ENCODE peak calls at places on chromosomes 5 and 9, in seven cellular contexts. K is neural progenitor cell, C is thoracic aorta, F is lower lobe of right lung, V is stomach, W is endothelial cell of umbilical vein, R is heart left ventricle. M is an unnamed sample.

GRCh38 chr5:138352071-138352721 is at the start of gene KDM3B:
- DNase-seq in K (peak), C (no peak), F (peak), V (peak), W (peak), R (peak), M (peak)

GRCh38 chr9:108049026-108049591 is 559.5 kb upstream of the KLF4 start:
- DNase-seq in K (no peak), C (no peak), F (no peak), V (no peak), W (peak), R (no peak), M (no peak)

GRCh38 chr9:38292480-38292879 is 100.0 kb upstream of the ALDH1B1 start:
- DNase-seq in K (no peak), C (no peak), F (no peak), V (no peak), W (no peak), R (no peak), M (peak)

GRCh38 chr9:131180454-131180853 is 55.1 kb downstream of the NUP214 start:
- DNase-seq in K (no peak), C (no peak), F (no peak), V (no peak), W (no peak), R (no peak), M (no peak)

GRCh38 chr9:2271426-2271825 is 256.3 kb downstream of the SMARCA2 start:
- DNase-seq in K (no peak), C (no peak), F (no peak), V (no peak), W (peak), R (no peak), M (no peak)

GRCh38 chr5:113122053-113122452 is 145.5 kb downstream of the DCP2 start:
- DNase-seq in K (no peak), C (no peak), F (no peak), V (no peak), W (no peak), R (no peak), M (no peak)

GRCh38 chr5:74201334-74202081 is 439.0 kb downstream of the ENC1 start:
- DNase-seq in K (no peak), C (no peak), F (no peak), V (peak), W (peak), R (peak), M (no peak)

GRCh38 chr9:111375817-111376564 is 46.0 kb upstream of the OR2K2 start:
- DNase-seq in K (no peak), C (no peak), F (no peak), V (no peak), W (no peak), R (no peak), M (no peak)

GRCh38 chr5:66582499-66582898 is 13.7 kb upstream of the MAST4 start:
- DNase-seq in K (no peak), C (no peak), F (no peak), V (no peak), W (no peak), R (no peak), M (no peak)

GRCh38 chr9:134895849-134896833 is 15.5 kb downstream of the FCN2 start:
- DNase-seq in K (no peak), C (no peak), F (peak), V (peak), W (peak), R (peak), M (peak)

GRCh38 chr9:128552744-128553221 is 396 bp downstream of the SPTAN1 start:
- DNase-seq in K (peak), C (no peak), F (peak), V (peak), W (peak), R (peak), M (no peak)

GRCh38 chr5:89338935-89339334 is 456.0 kb upstream of the MEF2C start:
- DNase-seq in K (no peak), C (no peak), F (no peak), V (no peak), W (no peak), R (no peak), M (no peak)

GRCh38 chr5:151184316-151185042 is 26.9 kb upstream of the ANXA6 start:
- DNase-seq in K (no peak), C (no peak), F (no peak), V (no peak), W (no peak), R (no peak), M (no peak)

GRCh38 chr5:28766565-28767158 is 1728.3 kb upstream of the CDH9 start:
- DNase-seq in K (peak), C (no peak), F (no peak), V (no peak), W (peak), R (no peak), M (no peak)

GRCh38 chr5:169895876-169896275 is 84.4 kb downstream of the INSYN2B start:
- DNase-seq in K (no peak), C (no peak), F (no peak), V (no peak), W (no peak), R (no peak), M (no peak)

GRCh38 chr9:113648586-113648985 is 185.1 kb downstream of the RGS3 start:
- DNase-seq in K (no peak), C (no peak), F (no peak), V (no peak), W (no peak), R (no peak), M (no peak)

GRCh38 chr5:136249678-136250266 is 56.8 kb upstream of the SMIM32 start:
- DNase-seq in K (peak), C (no peak), F (peak), V (peak), W (peak), R (peak), M (no peak)

GRCh38 chr5:116738270-116738947 is 163.8 kb upstream of the SEMA6A start:
- DNase-seq in K (peak), C (no peak), F (no peak), V (no peak), W (no peak), R (peak), M (no peak)

GRCh38 chr5:153147891-153148623 is 342.4 kb upstream of the GRIA1 start:
- DNase-seq in K (peak), C (no peak), F (no peak), V (no peak), W (no peak), R (peak), M (no peak)

GRCh38 chr5:167587768-167588167 is 703.7 kb upstream of the WWC1 start:
- DNase-seq in K (peak), C (no peak), F (no peak), V (no peak), W (no peak), R (no peak), M (no peak)

GRCh38 chr5:97162045-97162444 is 19.6 kb upstream of the LIX1 start:
- DNase-seq in K (peak), C (no peak), F (no peak), V (peak), W (peak), R (peak), M (no peak)

GRCh38 chr5:135192351-135192750 is 158.3 kb upstream of the PITX1 start:
- DNase-seq in K (no peak), C (no peak), F (no peak), V (no peak), W (no peak), R (no peak), M (no peak)

GRCh38 chr5:115432691-115433090 is 111.9 kb downstream of the FEM1C start:
- DNase-seq in K (no peak), C (no peak), F (no peak), V (no peak), W (no peak), R (no peak), M (no peak)

GRCh38 chr5:58459276-58459859 is 518 bp downstream of the PLK2 start:
- DNase-seq in K (peak), C (no peak), F (peak), V (peak), W (peak), R (peak), M (peak)

GRCh38 chr9:126758916-126759576 is 45.8 kb upstream of the ZBTB43 start:
- DNase-seq in K (no peak), C (no peak), F (no peak), V (no peak), W (no peak), R (no peak), M (no peak)

GRCh38 chr9:126761274-126761673 is 43.6 kb upstream of the ZBTB43 start:
- DNase-seq in K (no peak), C (no peak), F (no peak), V (no peak), W (no peak), R (no peak), M (no peak)

GRCh38 chr9:126763130-126763764 is 41.6 kb upstream of the ZBTB43 start:
- DNase-seq in K (no peak), C (no peak), F (no peak), V (no peak), W (no peak), R (no peak), M (no peak)
- H3K4me3 ChIP-seq in K (no peak), C (no peak), F (no peak), V (no peak), W (no peak), R (no peak), M (no peak)

DNA sequence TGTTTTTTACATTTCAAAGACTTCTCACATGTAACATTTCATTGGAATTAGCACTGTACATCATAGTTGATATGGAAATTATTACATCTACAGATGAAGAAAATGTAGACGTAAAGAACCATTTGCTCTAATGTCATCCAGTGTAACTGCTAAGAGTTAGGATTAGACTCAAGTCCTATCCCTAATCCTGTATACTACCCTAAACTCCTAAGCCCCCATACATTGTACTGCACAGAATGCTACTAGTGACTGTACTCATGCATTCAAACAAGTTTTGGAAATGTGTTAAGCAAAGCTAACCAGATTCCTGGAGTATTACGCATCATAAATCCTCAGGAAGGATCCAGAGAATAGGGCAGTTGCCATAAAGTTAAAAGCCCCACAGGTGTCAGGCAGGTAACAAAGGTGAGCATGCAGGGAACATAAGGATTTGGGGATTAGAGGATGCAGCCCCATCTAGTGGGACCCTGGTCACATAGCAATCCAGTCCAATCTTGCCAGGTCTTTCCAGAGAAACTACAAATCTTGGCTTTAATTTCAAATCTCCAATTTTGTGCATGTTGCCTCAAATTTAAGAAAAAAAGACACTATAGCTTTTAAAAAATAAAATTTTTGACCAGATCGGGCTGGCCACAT is 32.0 kb downstream of the HAVCR1 start:
- DNase-seq in K (peak), C (no peak), F (no peak), V (no peak), W (no peak), R (no peak), M (no peak)
- TF ChIP-seq CTCF in K (peak), C (no peak), F (peak), V (peak), W (no peak), R (peak), M (no peak)

GRCh38 chr9:136882109-136882946 is 4.0 kb upstream of the TRAF2 start:
- DNase-seq in K (no peak), C (no peak), F (no peak), V (peak), W (peak), R (peak), M (no peak)

GRCh38 chr9:136889858-136890257 is 3.5 kb downstream of the TRAF2 start:
- DNase-seq in K (no peak), C (no peak), F (no peak), V (no peak), W (no peak), R (no peak), M (no peak)

GRCh38 chr9:136886610-136887597 is 588 bp downstream of the TRAF2 start:
- DNase-seq in K (peak), C (no peak), F (no peak), V (no peak), W (peak), R (no peak), M (no peak)

GRCh38 chr9:136888454-136888853 is 2.1 kb downstream of the TRAF2 start:
- DNase-seq in K (no peak), C (no peak), F (no peak), V (no peak), W (no peak), R (no peak), M (no peak)

GRCh38 chr9:136885950-136886578 is at the start of gene TRAF2:
- DNase-seq in K (peak), C (peak), F (peak), V (peak), W (peak), R (peak), M (peak)
- H3K27ac ChIP-seq in K (peak), C (peak), F (peak), V (peak), W (peak), R (peak), M (peak)

GRCh38 chr5:72720205-72720604 is 96.3 kb upstream of the TNPO1 start:
- DNase-seq in K (no peak), C (no peak), F (no peak), V (no peak), W (no peak), R (no peak), M (no peak)
- H3K4me3 ChIP-seq in K (no peak), C (no peak), F (no peak), V (no peak), W (no peak), R (no peak), M (no peak)

DNA sequence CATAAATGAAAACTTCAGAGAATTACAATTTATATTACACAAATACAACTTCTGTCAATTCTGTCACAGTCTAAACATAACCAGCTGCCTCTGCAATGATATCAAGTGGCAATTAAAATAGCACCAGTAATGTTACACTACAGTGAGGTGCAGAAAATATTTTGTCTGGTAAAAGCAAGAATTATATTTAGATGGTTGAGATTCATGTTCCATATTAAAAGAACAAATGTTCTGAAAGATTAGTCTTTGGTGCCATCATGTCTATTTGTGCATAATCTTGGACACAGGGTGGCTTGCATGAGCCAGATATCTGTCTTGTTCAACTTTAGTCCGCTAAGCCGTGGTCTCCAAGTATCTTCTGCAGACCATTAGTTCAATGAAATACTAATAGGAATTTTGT is 29.0 kb upstream of the PRR16 start:
- DNase-seq in K (no peak), C (no peak), F (no peak), V (no peak), W (no peak), R (no peak), M (no peak)
- TF ChIP-seq CTCF in K (no peak), C (no peak), F (no peak), V (no peak), W (no peak), R (no peak), M (no peak)

GRCh38 chr5:91283899-91284298 is 99.2 kb downstream of the ARRDC3 start:
- DNase-seq in K (no peak), C (no peak), F (no peak), V (no peak), W (peak), R (no peak), M (no peak)
- H3K27ac ChIP-seq in K (no peak), C (no peak), F (no peak), V (peak), W (no peak), R (no peak), M (no peak)

GRCh38 chr5:31193591-31194457 is at the start of gene CDH6:
- DNase-seq in K (peak), C (no peak), F (peak), V (no peak), W (no peak), R (peak), M (peak)

GRCh38 chr5:31194892-31195291 is 1.4 kb downstream of the CDH6 start:
- DNase-seq in K (no peak), C (no peak), F (no peak), V (no peak), W (no peak), R (no peak), M (no peak)

GRCh38 chr5:31193026-31193425 is 460 bp upstream of the CDH6 start:
- DNase-seq in K (no peak), C (no peak), F (no peak), V (no peak), W (no peak), R (no peak), M (no peak)

GRCh38 chr5:31196309-31196708 is 2.8 kb downstream of the CDH6 start:
- DNase-seq in K (peak), C (no peak), F (no peak), V (no peak), W (no peak), R (no peak), M (no peak)

DNA sequence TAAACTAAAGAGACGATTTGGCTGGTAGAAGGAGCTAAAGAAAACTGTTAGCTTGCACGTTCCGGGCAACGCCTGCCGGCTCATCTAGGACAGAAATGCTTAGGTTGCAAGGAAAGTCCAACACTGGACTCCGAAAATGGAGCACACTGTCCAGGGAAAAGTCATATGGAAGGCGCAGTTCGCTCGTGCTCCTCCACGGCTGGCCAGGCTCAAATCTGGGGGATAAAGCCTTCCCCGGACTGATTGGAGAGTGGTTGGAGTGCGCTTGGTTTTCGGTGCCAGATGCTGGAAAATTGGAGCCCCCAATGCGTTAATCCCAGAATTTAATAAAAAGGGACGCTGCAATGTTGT is 947 bp downstream of the CDH6 start:
- DNase-seq in K (peak), C (no peak), F (no peak), V (no peak), W (no peak), R (no peak), M (no peak)
- H3K4me3 ChIP-seq in K (peak), C (peak), F (peak), V (peak), W (no peak), R (peak), M (peak)

GRCh38 chr9:84500218-84500617 is 159.7 kb upstream of the SLC28A3 start:
- DNase-seq in K (no peak), C (no peak), F (no peak), V (no peak), W (no peak), R (no peak), M (no peak)
- TF ChIP-seq CTCF in K (no peak), C (no peak), F (no peak), V (no peak), W (no peak), R (no peak), M (no peak)